ENCODE peak calls at places on chromosomes 16 and 17, in ten cellular contexts. One of them, this sample, is unnamed.
A peak's percentile ranks its signal among the peaks of the same experiment; 100 is the strongest.

GRCh38 chr17:14302421-14303099 is 1.7 kb downstream of the HS3ST3B1 start:
- DNase-seq in pons: peak; percentile 57
- DNase-seq in fibroblast of gingiva: peak; percentile 85
- DNase-seq in foreskin fibroblast: peak; percentile 86
- DNase-seq in RWPE1: peak; percentile 77
- DNase-seq in KBM-7: peak; percentile 85
- DNase-seq in amniotic stem cell: peak; percentile 87
- DNase-seq in AG04450: peak; percentile 63
- DNase-seq in nucleus accumbens: peak; percentile 71
- DNase-seq in activated CD8-positive, alpha-beta T cell treated with anti-CD3 and anti-CD28 coated beads for 36 hours: peak; percentile 86
- DNase-seq in this sample: peak; percentile 56

GRCh38 chr16:79608976-79609375 is 8.4 kb upstream of the MAF start:
- DNase-seq in pons: no peak
- DNase-seq in fibroblast of gingiva: no peak
- DNase-seq in foreskin fibroblast: no peak
- DNase-seq in RWPE1: no peak
- DNase-seq in KBM-7: no peak
- DNase-seq in amniotic stem cell: no peak
- DNase-seq in AG04450: no peak
- DNase-seq in nucleus accumbens: no peak
- DNase-seq in activated CD8-positive, alpha-beta T cell treated with anti-CD3 and anti-CD28 coated beads for 36 hours: no peak
- DNase-seq in this sample: no peak

GRCh38 chr16:84864266-84864955 is 44.6 kb downstream of the CRISPLD2 start:
- DNase-seq in pons: peak; percentile 80
- DNase-seq in fibroblast of gingiva: no peak
- DNase-seq in foreskin fibroblast: no peak
- DNase-seq in RWPE1: no peak
- DNase-seq in KBM-7: no peak
- DNase-seq in amniotic stem cell: no peak
- DNase-seq in AG04450: no peak
- DNase-seq in nucleus accumbens: peak; percentile 18
- DNase-seq in activated CD8-positive, alpha-beta T cell treated with anti-CD3 and anti-CD28 coated beads for 36 hours: no peak
- DNase-seq in this sample: no peak

GRCh38 chr16:88691924-88692560 is 5.7 kb upstream of the SNAI3 start:
- DNase-seq in pons: peak; percentile 63
- DNase-seq in fibroblast of gingiva: no peak
- DNase-seq in foreskin fibroblast: no peak
- DNase-seq in RWPE1: no peak
- DNase-seq in KBM-7: peak; percentile 89
- DNase-seq in amniotic stem cell: no peak
- DNase-seq in AG04450: no peak
- DNase-seq in nucleus accumbens: peak; percentile 54
- DNase-seq in activated CD8-positive, alpha-beta T cell treated with anti-CD3 and anti-CD28 coated beads for 36 hours: peak; percentile 47
- DNase-seq in this sample: no peak

GRCh38 chr16:22318690-22319358 is 21.6 kb downstream of the POLR3E start:
- DNase-seq in pons: no peak
- DNase-seq in fibroblast of gingiva: peak; percentile 11
- DNase-seq in foreskin fibroblast: peak; percentile 7
- DNase-seq in RWPE1: peak; percentile 33
- DNase-seq in KBM-7: peak; percentile 71
- DNase-seq in amniotic stem cell: no peak
- DNase-seq in AG04450: no peak
- DNase-seq in nucleus accumbens: no peak
- DNase-seq in activated CD8-positive, alpha-beta T cell treated with anti-CD3 and anti-CD28 coated beads for 36 hours: peak; percentile 63
- DNase-seq in this sample: no peak

GRCh38 chr17:10631048-10631700 is 25.9 kb downstream of the MYH3 start:
- DNase-seq in pons: no peak
- DNase-seq in fibroblast of gingiva: peak; percentile 9
- DNase-seq in foreskin fibroblast: peak; percentile 9
- DNase-seq in RWPE1: peak; percentile 33
- DNase-seq in KBM-7: peak; percentile 55
- DNase-seq in amniotic stem cell: no peak
- DNase-seq in AG04450: no peak
- DNase-seq in nucleus accumbens: peak; percentile 8
- DNase-seq in activated CD8-positive, alpha-beta T cell treated with anti-CD3 and anti-CD28 coated beads for 36 hours: peak; percentile 16
- DNase-seq in this sample: no peak

GRCh38 chr17:44689492-44690217 is at the start of gene CCDC43:
- DNase-seq in pons: peak; percentile 85
- DNase-seq in fibroblast of gingiva: peak; percentile 91
- DNase-seq in foreskin fibroblast: peak; percentile 95
- DNase-seq in RWPE1: peak; percentile 92
- DNase-seq in KBM-7: peak; percentile 94
- DNase-seq in amniotic stem cell: peak; percentile 84
- DNase-seq in AG04450: peak; percentile 92
- DNase-seq in nucleus accumbens: peak; percentile 91
- DNase-seq in activated CD8-positive, alpha-beta T cell treated with anti-CD3 and anti-CD28 coated beads for 36 hours: peak; percentile 95
- DNase-seq in this sample: peak; percentile 79

GRCh38 chr17:6901086-6901485 is 69.6 kb upstream of the TEKT1 start:
- DNase-seq in pons: no peak
- DNase-seq in fibroblast of gingiva: no peak
- DNase-seq in foreskin fibroblast: no peak
- DNase-seq in RWPE1: no peak
- DNase-seq in KBM-7: no peak
- DNase-seq in amniotic stem cell: no peak
- DNase-seq in AG04450: no peak
- DNase-seq in nucleus accumbens: no peak
- DNase-seq in activated CD8-positive, alpha-beta T cell treated with anti-CD3 and anti-CD28 coated beads for 36 hours: no peak
- DNase-seq in this sample: no peak

GRCh38 chr16:2982402-2982801 is 2.2 kb upstream of the PKMYT1 start:
- DNase-seq in pons: no peak
- DNase-seq in fibroblast of gingiva: no peak
- DNase-seq in foreskin fibroblast: no peak
- DNase-seq in RWPE1: no peak
- DNase-seq in KBM-7: no peak
- DNase-seq in amniotic stem cell: no peak
- DNase-seq in AG04450: no peak
- DNase-seq in nucleus accumbens: no peak
- DNase-seq in activated CD8-positive, alpha-beta T cell treated with anti-CD3 and anti-CD28 coated beads for 36 hours: no peak
- DNase-seq in this sample: no peak

This sample was measured in retinal pigment epithelial cell.